ENCODE peak calls at places on chromosomes 12 and 14, in four cellular contexts. T is pancreas, X is HCT116, P is ovary. H is an unnamed sample.

GRCh38 chr12:121883315-121883660 is 5.3 kb upstream of the PSMD9 start:
- DNase-seq in T (no peak), X (no peak), P (no peak), H (no peak)

GRCh38 chr12:132084681-132085635 is 59.2 kb downstream of the DDX51 start:
- DNase-seq in T (peak), X (no peak), P (peak), H (peak)

GRCh38 chr12:26282339-26282945 is 87.1 kb downstream of the SSPN start:
- DNase-seq in T (no peak), X (no peak), P (no peak), H (no peak)

GRCh38 chr14:80754696-80755095 is 186.8 kb downstream of the CEP128 start:
- DNase-seq in T (no peak), X (no peak), P (no peak), H (no peak)

GRCh38 chr12:45216297-45216982 is 545 bp downstream of the ANO6 start:
- DNase-seq in T (peak), X (no peak), P (peak), H (peak)

GRCh38 chr12:6266431-6267006 is 44.0 kb upstream of the PLEKHG6 start:
- DNase-seq in T (no peak), X (no peak), P (no peak), H (no peak)

GRCh38 chr12:39795481-39795880 is 175.9 kb upstream of the ABCD2 start:
- DNase-seq in T (no peak), X (no peak), P (no peak), H (no peak)

GRCh38 chr14:33938131-33938949 is 12.5 kb downstream of the EGLN3 start:
- DNase-seq in T (peak), X (peak), P (peak), H (no peak)

GRCh38 chr14:82872494-82872893 is 1338.8 kb upstream of the SEL1L start:
- DNase-seq in T (peak), X (no peak), P (no peak), H (no peak)

GRCh38 chr12:85273411-85274075 is 6.5 kb upstream of the ALX1 start:
- DNase-seq in T (peak), X (no peak), P (no peak), H (no peak)

GRCh38 chr14:99198746-99199145 is 73.3 kb downstream of the BCL11B start:
- DNase-seq in T (no peak), X (no peak), P (no peak), H (no peak)

GRCh38 chr14:105065280-105066228 is at the start of gene GPR132:
- DNase-seq in T (no peak), X (no peak), P (no peak), H (no peak)

GRCh38 chr14:88879016-88879415 is 54.6 kb downstream of the TTC8 start:
- DNase-seq in T (no peak), X (no peak), P (no peak), H (peak)

GRCh38 chr12:58443273-58443980 is 476.9 kb downstream of the LRIG3 start:
- DNase-seq in T (no peak), X (peak), P (no peak), H (peak)

GRCh38 chr12:93698307-93699092 is 21.3 kb downstream of the CRADD start:
- DNase-seq in T (no peak), X (no peak), P (no peak), H (no peak)

GRCh38 chr12:3265406-3265805 is 188.2 kb downstream of the TSPAN9 start:
- DNase-seq in T (no peak), X (no peak), P (no peak), H (no peak)

GRCh38 chr12:105259226-105259625 is 23.3 kb upstream of the APPL2 start:
- DNase-seq in T (no peak), X (no peak), P (no peak), H (no peak)

GRCh38 chr12:105257321-105257728 is 21.4 kb upstream of the APPL2 start:
- DNase-seq in T (no peak), X (no peak), P (no peak), H (peak)

GRCh38 chr12:105256011-105256410 is 20.0 kb upstream of the APPL2 start:
- DNase-seq in T (no peak), X (no peak), P (no peak), H (no peak)

GRCh38 chr12:105253882-105254513 is 18.0 kb upstream of the APPL2 start:
- DNase-seq in T (no peak), X (no peak), P (no peak), H (peak)

GRCh38 chr12:105256921-105257320 is 20.9 kb upstream of the APPL2 start:
- DNase-seq in T (no peak), X (no peak), P (no peak), H (no peak)
- H3K27ac ChIP-seq in T (no peak), X (no peak), P (no peak), H (no peak)

GRCh38 chr14:91555531-91555930 is 45.4 kb upstream of the PPP4R3A start:
- DNase-seq in T (no peak), X (no peak), P (no peak), H (no peak)

GRCh38 chr14:91554535-91555332 is 44.6 kb upstream of the PPP4R3A start:
- DNase-seq in T (no peak), X (no peak), P (no peak), H (no peak)
- TF ChIP-seq CTCF in T (no peak), X (no peak), P (no peak), H (no peak)

DNA sequence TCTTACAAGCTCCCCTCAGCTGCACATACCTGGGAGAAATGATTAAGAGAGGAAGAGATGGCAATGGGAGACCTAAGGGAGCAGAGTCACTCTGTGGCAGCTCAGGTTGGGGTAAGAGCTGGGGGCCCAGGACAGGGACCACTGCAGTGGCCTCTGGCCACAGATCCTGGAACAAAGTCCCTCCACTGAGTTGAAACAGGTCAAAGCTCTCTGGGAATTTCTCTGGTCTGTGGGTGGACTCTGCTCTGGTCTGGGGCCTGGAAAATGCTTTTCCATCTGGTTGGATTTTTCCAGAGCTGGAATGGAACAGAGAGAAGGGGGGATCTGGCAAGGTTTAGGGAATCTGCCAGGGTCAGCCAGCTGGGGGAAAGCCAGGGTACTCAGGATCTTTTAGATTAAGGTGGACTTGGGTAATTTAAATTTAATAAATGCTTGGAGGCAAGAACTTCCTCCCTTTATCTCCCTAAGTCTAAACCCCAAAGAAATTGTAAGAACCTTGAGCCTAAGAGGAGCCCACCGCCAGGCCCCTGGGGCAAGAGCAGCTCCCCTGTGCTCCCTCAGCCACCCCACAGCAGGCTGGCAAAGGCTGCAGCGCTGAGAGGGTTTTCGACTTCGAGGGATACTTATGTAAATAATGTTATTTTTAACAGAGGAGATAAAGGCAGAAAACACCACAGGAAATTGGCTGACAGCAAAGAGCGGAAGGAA is 3.7 kb downstream of the HOXC10 start:
- DNase-seq in T (no peak), X (no peak), P (no peak), H (no peak)
- H3K27ac ChIP-seq in T (no peak), X (no peak), P (no peak), H (no peak)

GRCh38 chr12:47517122-47517521 is 188.7 kb downstream of the RPAP3 start:
- DNase-seq in T (no peak), X (no peak), P (no peak), H (no peak)

DNA sequence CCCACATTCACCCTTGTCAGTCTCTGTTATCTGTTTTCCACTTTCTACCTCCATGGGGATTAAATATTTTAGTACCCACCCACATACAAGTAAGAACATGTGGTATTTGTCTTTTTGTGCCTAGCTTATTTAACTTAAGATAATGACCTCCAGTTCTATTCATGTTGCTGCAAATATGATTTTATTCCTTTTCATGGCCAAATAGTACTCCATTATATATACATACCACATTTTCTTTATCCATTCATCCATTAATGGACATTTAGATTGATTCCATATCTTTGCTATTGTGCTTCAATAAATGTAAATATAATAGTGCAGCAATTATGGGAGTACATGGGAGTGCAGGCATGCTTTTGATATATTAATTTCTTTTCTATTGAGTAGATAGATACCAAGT is 185.8 kb downstream of the RPAP3 start:
- DNase-seq in T (no peak), X (no peak), P (no peak), H (no peak)
- TF ChIP-seq CTCF in T (no peak), X (no peak), P (no peak), H (no peak)

DNA sequence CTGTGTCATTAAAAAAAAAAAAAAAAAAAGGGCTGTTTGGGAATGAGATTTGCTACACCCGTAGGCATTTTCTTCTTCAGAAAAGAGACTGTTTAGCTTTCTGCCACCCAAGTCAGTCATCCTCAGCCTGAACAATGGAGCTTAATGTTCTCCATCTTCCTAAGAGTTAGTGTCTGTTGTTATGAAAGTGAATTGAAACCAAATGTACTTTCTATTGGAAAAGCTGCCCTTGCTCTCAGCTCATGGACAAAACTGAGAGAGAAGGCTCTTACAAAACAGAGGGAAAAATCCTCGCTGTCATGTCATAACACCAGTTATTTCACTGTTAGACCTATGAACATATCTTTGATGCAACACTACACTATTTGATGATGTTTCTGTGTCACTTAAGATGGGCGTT is 484.2 kb downstream of the ZFP36L1 start:
- DNase-seq in T (no peak), X (no peak), P (no peak), H (no peak)
- H3K27ac ChIP-seq in T (peak), X (no peak), P (no peak), H (no peak)

GRCh38 chr14:102795060-102795925 is 18.0 kb downstream of the TRAF3 start:
- DNase-seq in T (no peak), X (no peak), P (no peak), H (peak)
- TF ChIP-seq CTCF in T (no peak), X (peak), P (no peak), H (no peak)

GRCh38 chr12:7989827-7990491 is 42.6 kb upstream of the FOXJ2 start:
- DNase-seq in T (no peak), X (no peak), P (no peak), H (no peak)

GRCh38 chr12:7995266-7995963 is 37.1 kb upstream of the FOXJ2 start:
- DNase-seq in T (peak), X (peak), P (peak), H (peak)

GRCh38 chr12:7994731-7995205 is 37.7 kb upstream of the FOXJ2 start:
- DNase-seq in T (no peak), X (no peak), P (no peak), H (peak)
- H3K27ac ChIP-seq in T (no peak), X (no peak), P (no peak), H (no peak)

GRCh38 chr12:78149459-78149858 is 318.8 kb downstream of the NAV3 start:
- DNase-seq in T (no peak), X (no peak), P (no peak), H (no peak)

GRCh38 chr12:78143717-78144116 is 313.0 kb downstream of the NAV3 start:
- DNase-seq in T (no peak), X (no peak), P (no peak), H (no peak)

GRCh38 chr12:78146365-78146772 is 315.7 kb downstream of the NAV3 start:
- DNase-seq in T (no peak), X (peak), P (no peak), H (no peak)
- TF ChIP-seq CTCF in T (peak), X (peak), P (peak), H (peak)

GRCh38 chr12:56634242-56634836 is 4.2 kb upstream of the BAZ2A start:
- DNase-seq in T (peak), X (peak), P (peak), H (peak)
- H3K27ac ChIP-seq in T (peak), X (peak), P (peak), H (peak)